ENCODE peak calls at places on chromosomes 5 and 9, in five cellular contexts. One of them, this sample, is unnamed.

GRCh38 chr9:134602547-134603362 is 38.8 kb upstream of the COL5A1 start:
- DNase-seq in lower lobe of right lung: peak
- DNase-seq in heart right ventricle: no peak
- DNase-seq in T-helper 1 cell: no peak
- DNase-seq in stimulated activated CD4-positive, alpha-beta T cell treated with anti-CD3 and anti-CD28 coated beads, Interleukin-2, amount 100 ng/mL, for 4 hours: no peak
- DNase-seq in this sample: no peak

GRCh38 chr9:34450644-34451043 is 7.7 kb downstream of the FAM219A start:
- DNase-seq in lower lobe of right lung: no peak
- DNase-seq in heart right ventricle: no peak
- DNase-seq in T-helper 1 cell: no peak
- DNase-seq in stimulated activated CD4-positive, alpha-beta T cell treated with anti-CD3 and anti-CD28 coated beads, Interleukin-2, amount 100 ng/mL, for 4 hours: no peak
- DNase-seq in this sample: no peak

GRCh38 chr5:73412597-73412988 is 36.0 kb downstream of the FOXD1 start:
- DNase-seq in lower lobe of right lung: no peak
- DNase-seq in heart right ventricle: no peak
- DNase-seq in T-helper 1 cell: no peak
- DNase-seq in stimulated activated CD4-positive, alpha-beta T cell treated with anti-CD3 and anti-CD28 coated beads, Interleukin-2, amount 100 ng/mL, for 4 hours: no peak
- DNase-seq in this sample: no peak

GRCh38 chr5:15579193-15579990 is 79.4 kb downstream of the FBXL7 start:
- DNase-seq in lower lobe of right lung: no peak
- DNase-seq in heart right ventricle: no peak
- DNase-seq in T-helper 1 cell: no peak
- DNase-seq in stimulated activated CD4-positive, alpha-beta T cell treated with anti-CD3 and anti-CD28 coated beads, Interleukin-2, amount 100 ng/mL, for 4 hours: no peak
- DNase-seq in this sample: no peak

GRCh38 chr5:16970826-16971225 is 34.7 kb upstream of the MYO10 start:
- DNase-seq in lower lobe of right lung: no peak
- DNase-seq in heart right ventricle: no peak
- DNase-seq in T-helper 1 cell: no peak
- DNase-seq in stimulated activated CD4-positive, alpha-beta T cell treated with anti-CD3 and anti-CD28 coated beads, Interleukin-2, amount 100 ng/mL, for 4 hours: no peak
- DNase-seq in this sample: no peak

GRCh38 chr9:98254236-98255063 is 999 bp downstream of the TBC1D2 start:
- DNase-seq in lower lobe of right lung: no peak
- DNase-seq in heart right ventricle: no peak
- DNase-seq in T-helper 1 cell: no peak
- DNase-seq in stimulated activated CD4-positive, alpha-beta T cell treated with anti-CD3 and anti-CD28 coated beads, Interleukin-2, amount 100 ng/mL, for 4 hours: no peak
- DNase-seq in this sample: no peak

GRCh38 chr5:88588609-88589008 is 294.4 kb downstream of the MEF2C start:
- DNase-seq in lower lobe of right lung: no peak
- DNase-seq in heart right ventricle: no peak
- DNase-seq in T-helper 1 cell: no peak
- DNase-seq in stimulated activated CD4-positive, alpha-beta T cell treated with anti-CD3 and anti-CD28 coated beads, Interleukin-2, amount 100 ng/mL, for 4 hours: no peak
- DNase-seq in this sample: no peak

GRCh38 chr9:114538241-114538640 is 33.0 kb upstream of the WHRN start:
- DNase-seq in lower lobe of right lung: no peak
- DNase-seq in heart right ventricle: no peak
- DNase-seq in T-helper 1 cell: no peak
- DNase-seq in stimulated activated CD4-positive, alpha-beta T cell treated with anti-CD3 and anti-CD28 coated beads, Interleukin-2, amount 100 ng/mL, for 4 hours: no peak
- DNase-seq in this sample: peak

GRCh38 chr9:133715866-133716563 is 22.1 kb downstream of the SARDH start:
- DNase-seq in lower lobe of right lung: no peak
- DNase-seq in heart right ventricle: no peak
- DNase-seq in T-helper 1 cell: peak
- DNase-seq in stimulated activated CD4-positive, alpha-beta T cell treated with anti-CD3 and anti-CD28 coated beads, Interleukin-2, amount 100 ng/mL, for 4 hours: peak
- DNase-seq in this sample: peak

GRCh38 chr9:118034701-118035100 is 330.5 kb downstream of the TLR4 start:
- DNase-seq in lower lobe of right lung: no peak
- DNase-seq in heart right ventricle: no peak
- DNase-seq in T-helper 1 cell: no peak
- DNase-seq in stimulated activated CD4-positive, alpha-beta T cell treated with anti-CD3 and anti-CD28 coated beads, Interleukin-2, amount 100 ng/mL, for 4 hours: no peak
- DNase-seq in this sample: no peak

GRCh38 chr9:70444904-70445303 is 30.4 kb upstream of the KLF9 start:
- DNase-seq in lower lobe of right lung: no peak
- DNase-seq in heart right ventricle: no peak
- DNase-seq in T-helper 1 cell: no peak
- DNase-seq in stimulated activated CD4-positive, alpha-beta T cell treated with anti-CD3 and anti-CD28 coated beads, Interleukin-2, amount 100 ng/mL, for 4 hours: no peak
- DNase-seq in this sample: no peak

GRCh38 chr5:173670791-173671120 is 54.3 kb upstream of the BOD1 start:
- DNase-seq in lower lobe of right lung: no peak
- DNase-seq in heart right ventricle: no peak
- DNase-seq in T-helper 1 cell: no peak
- DNase-seq in stimulated activated CD4-positive, alpha-beta T cell treated with anti-CD3 and anti-CD28 coated beads, Interleukin-2, amount 100 ng/mL, for 4 hours: no peak
- DNase-seq in this sample: no peak

GRCh38 chr5:150780180-150780692 is 1.7 kb downstream of the SMIM3 start:
- DNase-seq in lower lobe of right lung: no peak
- DNase-seq in heart right ventricle: peak
- DNase-seq in T-helper 1 cell: no peak
- DNase-seq in stimulated activated CD4-positive, alpha-beta T cell treated with anti-CD3 and anti-CD28 coated beads, Interleukin-2, amount 100 ng/mL, for 4 hours: no peak
- DNase-seq in this sample: no peak

GRCh38 chr5:174529925-174530681 is 194.3 kb upstream of the MSX2 start:
- DNase-seq in lower lobe of right lung: no peak
- DNase-seq in heart right ventricle: no peak
- DNase-seq in T-helper 1 cell: no peak
- DNase-seq in stimulated activated CD4-positive, alpha-beta T cell treated with anti-CD3 and anti-CD28 coated beads, Interleukin-2, amount 100 ng/mL, for 4 hours: no peak
- DNase-seq in this sample: no peak

GRCh38 chr5:140674211-140674610 is 835 bp upstream of the DND1 start:
- DNase-seq in lower lobe of right lung: no peak
- DNase-seq in heart right ventricle: no peak
- DNase-seq in T-helper 1 cell: no peak
- DNase-seq in stimulated activated CD4-positive, alpha-beta T cell treated with anti-CD3 and anti-CD28 coated beads, Interleukin-2, amount 100 ng/mL, for 4 hours: no peak
- DNase-seq in this sample: no peak

GRCh38 chr5:143946821-143947220 is 134.9 kb downstream of the HMHB1 start:
- DNase-seq in lower lobe of right lung: no peak
- DNase-seq in heart right ventricle: no peak
- DNase-seq in T-helper 1 cell: no peak
- DNase-seq in stimulated activated CD4-positive, alpha-beta T cell treated with anti-CD3 and anti-CD28 coated beads, Interleukin-2, amount 100 ng/mL, for 4 hours: no peak
- DNase-seq in this sample: no peak

GRCh38 chr5:168765220-168766037 is 186.3 kb upstream of the PANK3 start:
- DNase-seq in lower lobe of right lung: no peak
- DNase-seq in heart right ventricle: peak
- DNase-seq in T-helper 1 cell: no peak
- DNase-seq in stimulated activated CD4-positive, alpha-beta T cell treated with anti-CD3 and anti-CD28 coated beads, Interleukin-2, amount 100 ng/mL, for 4 hours: no peak
- DNase-seq in this sample: no peak

GRCh38 chr5:78633710-78634109 is 14.9 kb downstream of the LHFPL2 start:
- DNase-seq in lower lobe of right lung: no peak
- DNase-seq in heart right ventricle: no peak
- DNase-seq in T-helper 1 cell: no peak
- DNase-seq in stimulated activated CD4-positive, alpha-beta T cell treated with anti-CD3 and anti-CD28 coated beads, Interleukin-2, amount 100 ng/mL, for 4 hours: no peak
- DNase-seq in this sample: no peak

GRCh38 chr5:67805666-67806348 is 409.7 kb upstream of the PIK3R1 start:
- DNase-seq in lower lobe of right lung: no peak
- DNase-seq in heart right ventricle: no peak
- DNase-seq in T-helper 1 cell: no peak
- DNase-seq in stimulated activated CD4-positive, alpha-beta T cell treated with anti-CD3 and anti-CD28 coated beads, Interleukin-2, amount 100 ng/mL, for 4 hours: no peak
- DNase-seq in this sample: no peak

GRCh38 chr5:93995126-93995621 is 253.8 kb upstream of the POU5F2 start:
- DNase-seq in lower lobe of right lung: no peak
- DNase-seq in heart right ventricle: no peak
- DNase-seq in T-helper 1 cell: no peak
- DNase-seq in stimulated activated CD4-positive, alpha-beta T cell treated with anti-CD3 and anti-CD28 coated beads, Interleukin-2, amount 100 ng/mL, for 4 hours: no peak
- DNase-seq in this sample: no peak

GRCh38 chr5:93582677-93583524 is at the start of gene NR2F1:
- DNase-seq in lower lobe of right lung: peak
- DNase-seq in heart right ventricle: no peak
- DNase-seq in T-helper 1 cell: no peak
- DNase-seq in stimulated activated CD4-positive, alpha-beta T cell treated with anti-CD3 and anti-CD28 coated beads, Interleukin-2, amount 100 ng/mL, for 4 hours: no peak
- DNase-seq in this sample: no peak

GRCh38 chr5:23776684-23777083 is 269.3 kb downstream of the PRDM9 start:
- DNase-seq in lower lobe of right lung: no peak
- DNase-seq in heart right ventricle: no peak
- DNase-seq in T-helper 1 cell: no peak
- DNase-seq in stimulated activated CD4-positive, alpha-beta T cell treated with anti-CD3 and anti-CD28 coated beads, Interleukin-2, amount 100 ng/mL, for 4 hours: no peak
- DNase-seq in this sample: no peak